ENCODE peak calls at places on chromosomes 12 and 14, in four cellular contexts. G is AG10803, U is neural crest cell, Z is astrocyte of the spinal cord. S is an unnamed sample.

GRCh38 chr14:96267336-96267735 is 11.3 kb downstream of the BDKRB1 start:
- DNase-seq in G (peak), U (no peak), Z (peak), S (peak)

GRCh38 chr12:68765696-68766095 is 19.7 kb downstream of the SLC35E3 start:
- DNase-seq in G (no peak), U (no peak), Z (no peak), S (no peak)

GRCh38 chr12:120855823-120856589 is 48.2 kb downstream of the SPPL3 start:
- DNase-seq in G (peak), U (no peak), Z (no peak), S (no peak)

GRCh38 chr12:105331805-105332251 is 1.3 kb downstream of the C12orf75 start:
- DNase-seq in G (no peak), U (no peak), Z (peak), S (peak)

GRCh38 chr12:130819248-130819576 is 19.8 kb downstream of the STX2 start:
- DNase-seq in G (no peak), U (no peak), Z (no peak), S (no peak)

GRCh38 chr12:123741937-123742572 is 20.0 kb upstream of the DNAH10 start:
- DNase-seq in G (no peak), U (no peak), Z (no peak), S (no peak)

GRCh38 chr12:42819801-42820200 is 230.3 kb upstream of the PRICKLE1 start:
- DNase-seq in G (no peak), U (no peak), Z (no peak), S (no peak)

GRCh38 chr12:88325828-88326214 is 183.7 kb downstream of the TMTC3 start:
- DNase-seq in G (no peak), U (no peak), Z (no peak), S (peak)

GRCh38 chr14:95523818-95524448 is 7.5 kb upstream of the SYNE3 start:
- DNase-seq in G (peak), U (no peak), Z (peak), S (no peak)

GRCh38 chr12:132686831-132687210 is 321 bp downstream of the POLE start:
- DNase-seq in G (no peak), U (no peak), Z (no peak), S (peak)

GRCh38 chr12:108029081-108029790 is 99.9 kb upstream of the WSCD2 start:
- DNase-seq in G (no peak), U (no peak), Z (no peak), S (no peak)

GRCh38 chr12:131260970-131261369 is 307.3 kb downstream of the ADGRD1 start:
- DNase-seq in G (no peak), U (no peak), Z (no peak), S (no peak)

GRCh38 chr12:53508534-53509199 is 1.4 kb upstream of the NPFF start:
- DNase-seq in G (peak), U (peak), Z (peak), S (peak)

GRCh38 chr12:14716848-14717444 is 20.5 kb upstream of the GUCY2C start:
- DNase-seq in G (peak), U (peak), Z (peak), S (peak)

GRCh38 chr14:52599974-52600373 is 47.3 kb downstream of the GPR137C start:
- DNase-seq in G (no peak), U (no peak), Z (no peak), S (no peak)

GRCh38 chr12:72295744-72296143 is 23.6 kb downstream of the TRHDE start:
- DNase-seq in G (no peak), U (no peak), Z (peak), S (no peak)

GRCh38 chr14:24670594-24670993 is 36.6 kb upstream of the GZMB start:
- DNase-seq in G (no peak), U (no peak), Z (no peak), S (no peak)

GRCh38 chr12:99810718-99811593 is 163.4 kb downstream of the GARIN6 start:
- DNase-seq in G (peak), U (no peak), Z (peak), S (peak)

GRCh38 chr12:28869197-28869596 is 279.9 kb upstream of the FAR2 start:
- DNase-seq in G (peak), U (no peak), Z (peak), S (no peak)

GRCh38 chr12:57449375-57449774 is 5.7 kb upstream of the INHBE start:
- DNase-seq in G (no peak), U (no peak), Z (no peak), S (no peak)

GRCh38 chr14:22403286-22403685 is 185.7 kb downstream of the DAD1 start:
- DNase-seq in G (no peak), U (no peak), Z (peak), S (no peak)

GRCh38 chr14:98231210-98231609 is 1040.8 kb downstream of the BCL11B start:
- DNase-seq in G (no peak), U (no peak), Z (no peak), S (no peak)

GRCh38 chr12:81819991-81820633 is 61.0 kb upstream of the PPFIA2 start:
- DNase-seq in G (peak), U (no peak), Z (peak), S (no peak)

GRCh38 chr14:61281186-61281676 is at the start of gene TMEM30B:
- DNase-seq in G (no peak), U (no peak), Z (no peak), S (no peak)

GRCh38 chr12:4270670-4271432 is 2.7 kb upstream of the CCND2 start:
- DNase-seq in G (no peak), U (peak), Z (no peak), S (no peak)

GRCh38 chr12:49233842-49234526 is 30.9 kb upstream of the TUBA1C start:
- DNase-seq in G (no peak), U (no peak), Z (peak), S (no peak)

GRCh38 chr12:75048763-75049162 is 160.9 kb downstream of the KCNC2 start:
- DNase-seq in G (no peak), U (no peak), Z (no peak), S (no peak)

GRCh38 chr12:52175411-52176350 is 16.1 kb downstream of the KRT80 start:
- DNase-seq in G (no peak), U (no peak), Z (peak), S (peak)
- TF ChIP-seq CTCF in G (peak), U (peak), Z (peak), S (peak)

GRCh38 chr12:67155863-67156262 is 113.3 kb upstream of the CAND1 start:
- DNase-seq in G (peak), U (no peak), Z (peak), S (peak)

GRCh38 chr12:67161322-67161918 is 107.7 kb upstream of the CAND1 start:
- DNase-seq in G (peak), U (peak), Z (peak), S (peak)
- TF ChIP-seq CTCF in G (peak), U (peak), Z (peak), S (peak)

GRCh38 chr14:20228681-20229080 is at the start of gene OR11H7:
- DNase-seq in G (no peak), U (no peak), Z (no peak), S (no peak)
- TF ChIP-seq CTCF in G (no peak), U (no peak), Z (no peak), S (no peak)

DNA sequence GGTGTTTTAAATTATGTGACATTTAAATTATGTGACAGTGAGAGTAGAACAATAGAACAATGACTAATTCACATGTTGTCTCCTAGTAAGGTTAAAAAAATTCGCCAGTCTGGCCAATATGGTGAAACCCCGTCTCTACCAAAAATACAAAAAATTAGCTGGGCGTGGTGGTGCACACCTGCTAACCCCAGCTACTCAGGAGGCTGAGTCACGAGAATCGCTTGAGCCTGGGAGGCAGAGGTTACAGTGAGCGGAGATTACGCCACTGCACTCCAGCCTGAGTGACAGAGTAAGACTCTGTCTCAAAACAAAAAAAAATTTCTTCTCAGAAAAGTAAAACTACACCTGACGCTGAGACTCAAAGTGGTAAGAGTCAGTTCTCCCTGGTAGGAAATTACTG is 2.7 kb downstream of the CS start:
- DNase-seq in G (no peak), U (no peak), Z (no peak), S (no peak)
- TF ChIP-seq CTCF in G (no peak), U (no peak), Z (no peak), S (no peak)

DNA sequence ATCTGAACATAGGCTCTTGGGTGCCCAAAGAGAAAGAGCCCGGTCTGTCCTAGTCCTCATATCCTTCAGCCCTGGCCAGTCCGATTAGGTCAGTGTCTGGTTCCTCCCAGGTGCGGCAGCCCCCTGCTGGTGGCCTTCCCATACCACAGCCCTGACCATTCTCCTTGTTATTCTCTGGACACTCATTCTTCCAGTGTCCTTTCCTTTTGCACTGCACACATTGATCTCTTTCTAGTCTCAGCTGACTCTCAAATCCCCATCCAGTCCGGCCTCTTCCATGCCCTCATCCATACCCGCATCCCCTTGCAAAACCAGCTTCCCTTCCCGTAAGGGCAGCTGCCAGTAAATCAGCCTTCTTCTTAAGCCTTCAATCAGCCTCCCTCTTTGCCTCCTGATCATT is 1316.3 kb downstream of the TMEM121 start:
- DNase-seq in G (no peak), U (no peak), Z (no peak), S (peak)
- TF ChIP-seq CTCF in G (no peak), U (no peak), Z (no peak), S (peak)

GRCh38 chr14:54396183-54396492 is 669 bp upstream of the CDKN3 start:
- DNase-seq in G (no peak), U (no peak), Z (no peak), S (no peak)

GRCh38 chr14:54399560-54399959 is 2.8 kb downstream of the CDKN3 start:
- DNase-seq in G (no peak), U (no peak), Z (no peak), S (no peak)

GRCh38 chr14:54395716-54396115 is 1.1 kb upstream of the CDKN3 start:
- DNase-seq in G (no peak), U (no peak), Z (no peak), S (no peak)

GRCh38 chr14:54396493-54397335 is at the start of gene CDKN3:
- DNase-seq in G (peak), U (peak), Z (peak), S (peak)

GRCh38 chr14:54398028-54398368 is 1.2 kb downstream of the CDKN3 start:
- DNase-seq in G (no peak), U (no peak), Z (no peak), S (peak)
- TF ChIP-seq CTCF in G (no peak), U (no peak), Z (no peak), S (no peak)

S was measured in MCF 10A.